ENCODE peak calls at places on chromosomes 16 and 17, in nine cellular contexts. W is GM23338; Q is GM03348; A is NCI-H146; M is NCI-H524; Z is neuronal stem cell; S is BJ; Y is effector memory CD8-positive, alpha-beta T cell; J is T follicular helper cell. U is an unnamed sample.

GRCh38 chr16:22683730-22684280 is 130.2 kb upstream of the HS3ST2 start:
- DNase-seq in W (no peak), M (no peak), Q (no peak), S (no peak), Z (no peak), A (no peak), Y (no peak), J (no peak), U (no peak)

GRCh38 chr16:8888951-8889892 is 7.1 kb downstream of the LITAFD start:
- DNase-seq in W (no peak), S (no peak), M (no peak), Q (no peak), A (no peak), J (no peak), Z (no peak), Y (no peak), U (no peak)

GRCh38 chr17:52035336-52035915 is 123.1 kb downstream of the CA10 start:
- DNase-seq in J (no peak), M (no peak), Y (no peak), A (no peak), Z (no peak), S (no peak), W (no peak), Q (no peak), U (no peak)

GRCh38 chr16:88534731-88535141 is 35.5 kb upstream of the ZC3H18 start:
- DNase-seq in M (no peak), Y (peak), Z (no peak), Q (peak), A (no peak), J (no peak), W (peak), S (no peak), U (peak)

GRCh38 chr17:2084766-2085647 is 30.1 kb downstream of the HIC1 start:
- DNase-seq in Y (no peak), M (no peak), J (no peak), Z (no peak), Q (peak), A (no peak), W (no peak), S (peak), U (no peak)

GRCh38 chr17:47957591-47958490 is at the start of gene PRR15L:
- DNase-seq in Q (no peak), W (peak), A (peak), S (no peak), Z (no peak), M (no peak), Y (no peak), J (no peak), U (no peak)

GRCh38 chr16:47310792-47311211 is 150.1 kb downstream of the ITFG1 start:
- DNase-seq in Q (no peak), J (no peak), Y (no peak), M (no peak), Z (no peak), S (no peak), A (no peak), W (no peak), U (no peak)

GRCh38 chr16:56614549-56614991 is 6.2 kb downstream of the MT2A start:
- DNase-seq in Y (no peak), W (no peak), A (no peak), S (no peak), M (no peak), Q (peak), J (no peak), Z (no peak), U (no peak)

GRCh38 chr16:14963281-14964173 is 11.3 kb upstream of the PDXDC1 start:
- DNase-seq in M (no peak), Z (no peak), W (no peak), Q (no peak), J (no peak), Y (no peak), S (no peak), A (no peak), U (no peak)

GRCh38 chr17:55340726-55341125 is 76.0 kb downstream of the HLF start:
- DNase-seq in M (no peak), A (no peak), Q (no peak), Z (no peak), W (no peak), Y (no peak), S (no peak), J (no peak), U (no peak)

GRCh38 chr16:10191096-10191495 is 8.9 kb upstream of the GRIN2A start:
- DNase-seq in Q (no peak), Y (no peak), S (no peak), J (no peak), M (no peak), A (no peak), W (no peak), Z (no peak), U (no peak)

GRCh38 chr17:79977161-79977631 is 58.5 kb downstream of the TBC1D16 start:
- DNase-seq in S (no peak), J (no peak), Z (no peak), M (no peak), Q (no peak), A (no peak), Y (no peak), W (no peak), U (no peak)

GRCh38 chr16:4110065-4110464 is 6.2 kb downstream of the ADCY9 start:
- DNase-seq in Y (no peak), S (no peak), M (no peak), A (no peak), Q (no peak), W (no peak), Z (no peak), J (no peak), U (no peak)

GRCh38 chr16:49664221-49665215 is 191.4 kb downstream of the ZNF423 start:
- DNase-seq in A (no peak), Q (peak), W (no peak), M (no peak), S (no peak), Z (no peak), J (no peak), Y (no peak), U (no peak)

GRCh38 chr17:42673885-42674754 is 2.7 kb downstream of the PLEKHH3 start:
- DNase-seq in Q (peak), M (peak), W (peak), S (no peak), Z (no peak), Y (no peak), J (no peak), A (no peak), U (peak)

GRCh38 chr16:379183-379960 is 2.4 kb downstream of the PGAP6 start:
- DNase-seq in M (no peak), S (no peak), W (peak), Y (no peak), Z (no peak), J (no peak), A (peak), Q (no peak), U (no peak)

GRCh38 chr17:72661093-72661944 is 431.2 kb downstream of the SLC39A11 start:
- DNase-seq in W (no peak), Q (no peak), M (no peak), A (peak), J (no peak), Z (no peak), Y (no peak), S (no peak), U (no peak)

GRCh38 chr17:61309857-61310256 is 89.8 kb upstream of the TBX2 start:
- DNase-seq in W (no peak), M (no peak), S (peak), Q (peak), A (no peak), Y (no peak), J (no peak), Z (no peak), U (no peak)

GRCh38 chr16:58651965-58652348 is 22.3 kb upstream of the CNOT1 start:
- DNase-seq in Y (no peak), Z (no peak), M (no peak), S (no peak), W (no peak), A (no peak), Q (no peak), J (no peak), U (no peak)

U was measured in nephron progenitor cell.